ENCODE peak calls at places on chromosome 10, in four cellular contexts. X is HL-60, N is K562, Z is GM12878. D is an unnamed sample.

GRCh38 chr10:514137-514671 is 175.3 kb downstream of the DIP2C start:
- DNase-seq in X (no peak), N (no peak), Z (no peak), D (no peak)

GRCh38 chr10:109838592-109839244 is 84.6 kb downstream of the XPNPEP1 start:
- DNase-seq in X (no peak), N (no peak), Z (no peak), D (no peak)

GRCh38 chr10:30188101-30188500 is 128.7 kb upstream of the JCAD start:
- DNase-seq in X (no peak), N (no peak), Z (no peak), D (no peak)

GRCh38 chr10:31604141-31604540 is 285.1 kb downstream of the ZEB1 start:
- DNase-seq in X (no peak), N (no peak), Z (no peak), D (no peak)

GRCh38 chr10:6181249-6181648 is 21.5 kb upstream of the PFKFB3 start:
- DNase-seq in X (no peak), N (no peak), Z (no peak), D (no peak)

GRCh38 chr10:126062132-126063032 is 166.0 kb downstream of the FANK1 start:
- DNase-seq in X (no peak), N (peak), Z (no peak), D (no peak)

GRCh38 chr10:98312349-98312748 is 44.4 kb upstream of the LOXL4 start:
- DNase-seq in X (no peak), N (no peak), Z (no peak), D (no peak)

GRCh38 chr10:70162157-70162891 is 8.0 kb downstream of the SAR1A start:
- DNase-seq in X (no peak), N (no peak), Z (no peak), D (no peak)

GRCh38 chr10:120715214-120715613 is 135.9 kb upstream of the WDR11 start:
- DNase-seq in X (no peak), N (no peak), Z (no peak), D (no peak)

GRCh38 chr10:133257489-133258065 is 19.1 kb downstream of the ADAM8 start:
- DNase-seq in X (peak), N (peak), Z (no peak), D (no peak)

GRCh38 chr10:11854301-11854700 is 31.1 kb downstream of the PROSER2 start:
- DNase-seq in X (no peak), N (no peak), Z (no peak), D (no peak)

GRCh38 chr10:8245131-8246117 is 190.9 kb downstream of the GATA3 start:
- DNase-seq in X (no peak), N (no peak), Z (no peak), D (no peak)

GRCh38 chr10:30818010-30818660 is 188.6 kb upstream of the LYZL2 start:
- DNase-seq in X (no peak), N (peak), Z (no peak), D (no peak)

GRCh38 chr10:54906940-54907339 is 105.9 kb upstream of the PCDH15 start:
- DNase-seq in X (no peak), N (no peak), Z (no peak), D (no peak)

GRCh38 chr10:54908019-54908418 is 107.0 kb upstream of the PCDH15 start:
- DNase-seq in X (no peak), N (no peak), Z (no peak), D (no peak)

GRCh38 chr10:54904833-54905232 is 103.8 kb upstream of the PCDH15 start:
- DNase-seq in X (no peak), N (no peak), Z (no peak), D (no peak)

GRCh38 chr10:54903770-54904169 is 102.7 kb upstream of the PCDH15 start:
- DNase-seq in X (no peak), N (no peak), Z (no peak), D (no peak)

GRCh38 chr10:54905793-54906192 is 104.8 kb upstream of the PCDH15 start:
- DNase-seq in X (no peak), N (no peak), Z (no peak), D (no peak)
- TF ChIP-seq SPI1 in X (no peak), N (no peak), Z (no peak), D (no peak)

DNA sequence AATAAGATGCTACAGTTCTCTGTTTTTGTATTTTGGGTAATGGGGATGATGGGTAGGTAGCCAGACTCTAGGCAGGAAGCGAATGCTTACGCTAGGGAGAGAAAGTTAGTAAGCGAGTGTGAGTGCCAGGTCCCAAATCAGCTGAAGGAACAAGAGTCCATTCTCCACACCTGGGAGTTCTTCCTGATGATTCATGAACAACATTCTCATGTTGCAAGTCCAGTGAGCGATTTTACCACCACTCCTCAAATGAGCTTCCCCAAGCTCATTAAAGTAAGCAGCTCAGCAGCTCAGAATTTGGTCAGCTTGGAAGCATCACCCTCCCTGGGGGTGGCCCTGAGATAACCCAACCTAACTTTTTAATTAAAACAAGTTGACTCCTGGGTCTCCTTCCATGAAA is 27.3 kb downstream of the SH3PXD2A start:
- DNase-seq in X (no peak), N (no peak), Z (no peak), D (no peak)
- TF ChIP-seq SPI1 in X (no peak), N (no peak), Z (no peak), D (no peak)

GRCh38 chr10:44045020-44045419 is 339.9 kb downstream of the CXCL12 start:
- DNase-seq in X (no peak), N (no peak), Z (no peak), D (no peak)

GRCh38 chr10:44046605-44047004 is 338.3 kb downstream of the CXCL12 start:
- DNase-seq in X (no peak), N (no peak), Z (no peak), D (no peak)

GRCh38 chr10:44043646-44044368 is 341.1 kb downstream of the CXCL12 start:
- DNase-seq in X (no peak), N (no peak), Z (no peak), D (no peak)

GRCh38 chr10:44042926-44043602 is 341.8 kb downstream of the CXCL12 start:
- DNase-seq in X (no peak), N (no peak), Z (no peak), D (no peak)

GRCh38 chr10:44044549-44044948 is 340.3 kb downstream of the CXCL12 start:
- DNase-seq in X (no peak), N (no peak), Z (no peak), D (no peak)
- TF ChIP-seq SPI1 in X (no peak), N (no peak), Z (no peak), D (no peak)

GRCh38 chr10:72334832-72335393 is 19.8 kb downstream of the DNAJB12 start:
- DNase-seq in X (peak), N (no peak), Z (peak), D (peak)

GRCh38 chr10:72332423-72333110 is 22.2 kb downstream of the DNAJB12 start:
- DNase-seq in X (no peak), N (no peak), Z (no peak), D (no peak)

GRCh38 chr10:72335394-72336258 is 19.1 kb downstream of the DNAJB12 start:
- DNase-seq in X (no peak), N (no peak), Z (no peak), D (no peak)

GRCh38 chr10:72333111-72334012 is 21.4 kb downstream of the DNAJB12 start:
- DNase-seq in X (no peak), N (no peak), Z (no peak), D (no peak)

DNA sequence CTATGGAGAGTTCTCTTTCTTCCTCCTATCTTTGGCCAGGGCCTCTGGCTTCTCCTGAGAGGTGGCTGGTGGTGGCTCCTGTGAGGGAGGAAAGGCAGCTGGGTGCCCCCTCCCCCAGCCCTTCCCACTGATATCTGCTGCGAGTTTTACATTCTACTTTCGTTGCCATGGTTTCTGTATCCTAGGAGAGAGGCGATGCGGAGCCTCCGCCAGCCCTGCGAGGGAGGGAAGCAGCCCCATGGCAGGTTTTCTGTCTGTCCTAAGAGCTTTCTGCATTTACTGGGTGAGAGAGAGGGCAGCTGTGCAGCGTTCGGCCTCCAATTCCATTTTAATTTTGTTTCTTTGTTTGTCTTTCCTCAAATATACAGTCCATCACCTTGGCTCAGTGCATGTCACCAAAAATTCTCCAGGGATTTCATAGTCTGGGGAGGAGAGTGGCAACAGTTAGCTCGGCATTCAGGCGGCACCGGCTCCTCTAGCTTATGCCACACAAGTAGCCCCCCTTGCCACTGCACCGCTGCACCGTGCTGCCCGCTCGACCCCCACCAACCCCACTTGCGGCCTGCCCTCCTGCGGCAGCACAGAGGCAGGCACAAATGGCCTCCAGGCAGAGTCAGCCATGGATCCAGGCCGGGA is 20.4 kb downstream of the DNAJB12 start:
- DNase-seq in X (no peak), N (no peak), Z (no peak), D (no peak)
- TF ChIP-seq SPI1 in X (no peak), N (no peak), Z (no peak), D (no peak)